ENCODE peak calls at places on chromosomes 4 and X, in four cellular contexts. I is NCI-H1105, R is endothelial cell, W is GDM1. N is an unnamed sample.

GRCh38 chr4:177051473-177052060 is 258.1 kb upstream of the NEIL3 start:
- DNase-seq in I (peak; percentile 1), R (peak; percentile 38), W (peak; percentile 16), N (peak; percentile 16)

GRCh38 chr4:74543247-74543670 is 98.3 kb downstream of the AREG start:
- DNase-seq in I (no peak), R (no peak), W (no peak), N (no peak)

GRCh38 chr4:111512081-111512774 is 633.0 kb upstream of the FAM241A start:
- DNase-seq in I (no peak), R (no peak), W (no peak), N (no peak)

GRCh38 chr4:98625920-98626319 is 32.5 kb downstream of the TSPAN5 start:
- DNase-seq in I (no peak), R (no peak), W (no peak), N (no peak)

GRCh38 chr4:143411527-143412480 is 75.1 kb downstream of the GAB1 start:
- DNase-seq in I (peak; percentile 43), R (no peak), W (no peak), N (no peak)

GRCh38 chr4:175290401-175290800 is 372.2 kb downstream of the ADAM29 start:
- DNase-seq in I (no peak), R (no peak), W (no peak), N (no peak)

GRCh38 chrX:16931371-16931770 is 15.1 kb upstream of the REPS2 start:
- DNase-seq in I (no peak), R (no peak), W (no peak), N (no peak)

GRCh38 chr4:149889976-149890375 is 74.3 kb upstream of the IQCM start:
- DNase-seq in I (no peak), R (no peak), W (no peak), N (no peak)

GRCh38 chr4:14853186-14853946 is 148.9 kb upstream of the CPEB2 start:
- DNase-seq in I (no peak), R (no peak), W (no peak), N (no peak)

GRCh38 chr4:126269106-126269505 is 954.4 kb downstream of the FAT4 start:
- DNase-seq in I (no peak), R (no peak), W (no peak), N (no peak)

GRCh38 chrX:53223955-53224859 is 800 bp downstream of the KDM5C start:
- DNase-seq in I (no peak), R (no peak), W (no peak), N (peak; percentile 13)

GRCh38 chr4:127857641-127858040 is 23.1 kb upstream of the PLK4 start:
- DNase-seq in I (no peak), R (no peak), W (no peak), N (no peak)

GRCh38 chrX:53440631-53441517 is 6.7 kb upstream of the HSD17B10 start:
- DNase-seq in I (no peak), R (peak; percentile 3), W (no peak), N (peak; percentile 50)

GRCh38 chrX:57821703-57822375 is 88.4 kb downstream of the ZXDA start:
- DNase-seq in I (peak; percentile 34), R (peak; percentile 18), W (peak; percentile 14), N (peak; percentile 29)

GRCh38 chr4:183722738-183723560 is 63.9 kb downstream of the TRAPPC11 start:
- DNase-seq in I (no peak), R (peak; percentile 52), W (no peak), N (peak; percentile 81)

GRCh38 chr4:113633467-113633866 is 128.1 kb downstream of the CAMK2D start:
- DNase-seq in I (no peak), R (no peak), W (no peak), N (no peak)

GRCh38 chr4:154086247-154086646 is 297.4 kb upstream of the SFRP2 start:
- DNase-seq in I (no peak), R (no peak), W (no peak), N (no peak)

GRCh38 chr4:153486281-153487151 is 20.4 kb downstream of the TMEM131L start:
- DNase-seq in I (no peak), R (no peak), W (no peak), N (peak; percentile 68)

GRCh38 chr4:3765271-3766206 is 646 bp upstream of the ADRA2C start:
- DNase-seq in I (no peak), R (peak; percentile 65), W (no peak), N (peak; percentile 61)